ENCODE peak calls at places on chromosomes 12 and 14, in four cellular contexts. L, Y, R and C are unnamed samples.

GRCh38 chr12:28611115-28611435 is 420.8 kb downstream of the CCDC91 start:
- ATAC-seq in Y (no peak), R (no peak), L (no peak), C (no peak)

GRCh38 chr14:72634910-72635647 is 258.8 kb downstream of the DPF3 start:
- ATAC-seq in R (no peak), L (no peak), Y (no peak), C (no peak)

GRCh38 chr12:114671321-114671663 is 12.7 kb downstream of the TBX3 start:
- ATAC-seq in R (no peak), Y (no peak), L (no peak), C (no peak)

GRCh38 chr14:89427426-89428162 is 10.6 kb upstream of the FOXN3 start:
- ATAC-seq in Y (no peak), R (no peak), L (peak), C (no peak)

GRCh38 chr12:103697912-103698751 is 111.1 kb downstream of the STAB2 start:
- ATAC-seq in Y (no peak), R (no peak), L (peak), C (peak)

GRCh38 chr12:632102-632696 is 31.0 kb downstream of the NINJ2 start:
- ATAC-seq in Y (peak), R (no peak), L (peak), C (no peak)

GRCh38 chr12:107475900-107476299 is 209.7 kb upstream of the PWP1 start:
- ATAC-seq in Y (peak), R (peak), L (no peak), C (no peak)

GRCh38 chr12:114447274-114447716 is 41.4 kb upstream of the TBX5 start:
- ATAC-seq in R (no peak), Y (no peak), L (peak), C (no peak)

GRCh38 chr12:120669055-120669828 is 17.7 kb upstream of the MLEC start:
- ATAC-seq in R (no peak), Y (no peak), L (peak), C (peak)

GRCh38 chr12:72453079-72453478 is 180.9 kb downstream of the TRHDE start:
- ATAC-seq in L (no peak), R (no peak), Y (no peak), C (no peak)

GRCh38 chr14:59600211-59600945 is 23.8 kb upstream of the CCDC175 start:
- ATAC-seq in L (no peak), Y (no peak), R (no peak), C (no peak)

GRCh38 chr12:117774986-117775775 is 193.6 kb downstream of the KSR2 start:
- ATAC-seq in R (no peak), Y (no peak), L (no peak), C (no peak)

GRCh38 chr12:90939382-90939781 is 15.6 kb downstream of the CCER1 start:
- ATAC-seq in L (no peak), Y (no peak), R (no peak), C (no peak)

GRCh38 chr12:128818065-128819022 is 5.4 kb downstream of the SLC15A4 start:
- ATAC-seq in L (peak), R (no peak), Y (no peak), C (peak)

GRCh38 chr12:12481636-12482035 is 81.0 kb downstream of the DUSP16 start:
- ATAC-seq in L (no peak), Y (peak), R (peak), C (no peak)

GRCh38 chr14:99260652-99261551 is 11.1 kb downstream of the BCL11B start:
- ATAC-seq in Y (peak), R (peak), L (no peak), C (no peak)